ENCODE peak calls at places on chromosomes 16 and 17, in nine cellular contexts. One of them, this sample, is unnamed.

GRCh38 chr17:81101614-81102306 is 63.5 kb upstream of the PVALEF start:
- DNase-seq in nephron progenitor cell: peak
- DNase-seq in neural progenitor cell: peak
- DNase-seq in heart right ventricle: peak
- DNase-seq in body of pancreas: peak
- DNase-seq in H9: peak
- DNase-seq in HFFc6: peak
- DNase-seq in A673: peak
- DNase-seq in mesothelial cell of epicardium: peak
- DNase-seq in this sample: peak

GRCh38 chr17:80006339-80006720 is 29.3 kb downstream of the TBC1D16 start:
- DNase-seq in mesothelial cell of epicardium: no peak
- DNase-seq in heart right ventricle: no peak
- DNase-seq in HFFc6: no peak
- DNase-seq in body of pancreas: no peak
- DNase-seq in H9: no peak
- DNase-seq in nephron progenitor cell: no peak
- DNase-seq in neural progenitor cell: no peak
- DNase-seq in A673: no peak
- DNase-seq in this sample: no peak

GRCh38 chr17:77553459-77554066 is 404.9 kb upstream of the TNRC6C start:
- DNase-seq in A673: no peak
- DNase-seq in nephron progenitor cell: no peak
- DNase-seq in body of pancreas: no peak
- DNase-seq in heart right ventricle: no peak
- DNase-seq in H9: no peak
- DNase-seq in neural progenitor cell: no peak
- DNase-seq in mesothelial cell of epicardium: no peak
- DNase-seq in HFFc6: no peak
- DNase-seq in this sample: no peak

GRCh38 chr17:78805301-78805700 is 23.2 kb upstream of the CYTH1 start:
- DNase-seq in HFFc6: no peak
- DNase-seq in nephron progenitor cell: no peak
- DNase-seq in heart right ventricle: no peak
- DNase-seq in H9: no peak
- DNase-seq in mesothelial cell of epicardium: no peak
- DNase-seq in body of pancreas: no peak
- DNase-seq in A673: peak
- DNase-seq in neural progenitor cell: no peak
- DNase-seq in this sample: no peak

GRCh38 chr17:77287432-77288068 is 146.8 kb downstream of the SEC14L1 start:
- DNase-seq in heart right ventricle: peak
- DNase-seq in neural progenitor cell: peak
- DNase-seq in body of pancreas: peak
- DNase-seq in mesothelial cell of epicardium: no peak
- DNase-seq in HFFc6: peak
- DNase-seq in H9: peak
- DNase-seq in nephron progenitor cell: peak
- DNase-seq in A673: no peak
- DNase-seq in this sample: no peak

GRCh38 chr17:30271102-30271501 is 20.6 kb downstream of the BLMH start:
- DNase-seq in heart right ventricle: no peak
- DNase-seq in mesothelial cell of epicardium: no peak
- DNase-seq in A673: no peak
- DNase-seq in nephron progenitor cell: no peak
- DNase-seq in H9: no peak
- DNase-seq in body of pancreas: no peak
- DNase-seq in HFFc6: no peak
- DNase-seq in neural progenitor cell: no peak
- DNase-seq in this sample: no peak

GRCh38 chr16:50467943-50468748 is 80.0 kb upstream of the NKD1 start:
- DNase-seq in body of pancreas: peak
- DNase-seq in HFFc6: no peak
- DNase-seq in A673: no peak
- DNase-seq in neural progenitor cell: peak
- DNase-seq in nephron progenitor cell: peak
- DNase-seq in mesothelial cell of epicardium: peak
- DNase-seq in H9: peak
- DNase-seq in heart right ventricle: no peak
- DNase-seq in this sample: peak

GRCh38 chr17:29586676-29587469 is 2.6 kb downstream of the GIT1 start:
- DNase-seq in H9: no peak
- DNase-seq in HFFc6: no peak
- DNase-seq in neural progenitor cell: no peak
- DNase-seq in heart right ventricle: no peak
- DNase-seq in A673: no peak
- DNase-seq in mesothelial cell of epicardium: no peak
- DNase-seq in body of pancreas: no peak
- DNase-seq in nephron progenitor cell: peak
- DNase-seq in this sample: no peak

GRCh38 chr17:37117743-37118142 is 169.0 kb downstream of the AATF start:
- DNase-seq in H9: no peak
- DNase-seq in mesothelial cell of epicardium: no peak
- DNase-seq in nephron progenitor cell: no peak
- DNase-seq in body of pancreas: no peak
- DNase-seq in neural progenitor cell: peak
- DNase-seq in A673: peak
- DNase-seq in heart right ventricle: no peak
- DNase-seq in HFFc6: no peak
- DNase-seq in this sample: no peak

GRCh38 chr16:641326-642188 is at the start of gene MCRIP2:
- DNase-seq in nephron progenitor cell: peak
- DNase-seq in neural progenitor cell: peak
- DNase-seq in mesothelial cell of epicardium: no peak
- DNase-seq in HFFc6: peak
- DNase-seq in H9: peak
- DNase-seq in body of pancreas: peak
- DNase-seq in A673: peak
- DNase-seq in heart right ventricle: peak
- DNase-seq in this sample: peak

GRCh38 chr17:27294689-27295630 is 1.0 kb downstream of the WSB1 start:
- DNase-seq in heart right ventricle: no peak
- DNase-seq in nephron progenitor cell: peak
- DNase-seq in body of pancreas: peak
- DNase-seq in HFFc6: peak
- DNase-seq in H9: peak
- DNase-seq in mesothelial cell of epicardium: no peak
- DNase-seq in A673: peak
- DNase-seq in neural progenitor cell: peak
- DNase-seq in this sample: peak

GRCh38 chr16:72291531-72291981 is 119.6 kb upstream of the PMFBP1 start:
- DNase-seq in heart right ventricle: no peak
- DNase-seq in H9: no peak
- DNase-seq in A673: peak
- DNase-seq in nephron progenitor cell: no peak
- DNase-seq in neural progenitor cell: no peak
- DNase-seq in HFFc6: peak
- DNase-seq in mesothelial cell of epicardium: no peak
- DNase-seq in body of pancreas: no peak
- DNase-seq in this sample: no peak

GRCh38 chr17:47087093-47087492 is 102.0 kb downstream of the CDC27 start:
- DNase-seq in A673: no peak
- DNase-seq in heart right ventricle: no peak
- DNase-seq in H9: no peak
- DNase-seq in neural progenitor cell: no peak
- DNase-seq in mesothelial cell of epicardium: no peak
- DNase-seq in nephron progenitor cell: no peak
- DNase-seq in body of pancreas: no peak
- DNase-seq in HFFc6: no peak
- DNase-seq in this sample: no peak

GRCh38 chr17:39014795-39015545 is 47.8 kb upstream of the FBXO47 start:
- DNase-seq in body of pancreas: no peak
- DNase-seq in heart right ventricle: no peak
- DNase-seq in neural progenitor cell: no peak
- DNase-seq in nephron progenitor cell: no peak
- DNase-seq in mesothelial cell of epicardium: no peak
- DNase-seq in A673: no peak
- DNase-seq in H9: no peak
- DNase-seq in HFFc6: no peak
- DNase-seq in this sample: no peak

GRCh38 chr17:50785942-50786570 is 18.7 kb upstream of the ANKRD40CL start:
- DNase-seq in HFFc6: peak
- DNase-seq in mesothelial cell of epicardium: no peak
- DNase-seq in H9: no peak
- DNase-seq in nephron progenitor cell: no peak
- DNase-seq in body of pancreas: peak
- DNase-seq in heart right ventricle: no peak
- DNase-seq in neural progenitor cell: no peak
- DNase-seq in A673: no peak
- DNase-seq in this sample: no peak

GRCh38 chr17:47742319-47743181 is 9.5 kb downstream of the TBX21 start:
- DNase-seq in body of pancreas: no peak
- DNase-seq in heart right ventricle: peak
- DNase-seq in neural progenitor cell: peak
- DNase-seq in mesothelial cell of epicardium: no peak
- DNase-seq in HFFc6: no peak
- DNase-seq in A673: no peak
- DNase-seq in H9: peak
- DNase-seq in nephron progenitor cell: peak
- DNase-seq in this sample: no peak

GRCh38 chr17:35295686-35296085 is 52.8 kb downstream of the SLFN5 start:
- DNase-seq in A673: peak
- DNase-seq in body of pancreas: no peak
- DNase-seq in HFFc6: peak
- DNase-seq in heart right ventricle: no peak
- DNase-seq in mesothelial cell of epicardium: no peak
- DNase-seq in neural progenitor cell: no peak
- DNase-seq in nephron progenitor cell: no peak
- DNase-seq in H9: no peak
- DNase-seq in this sample: no peak

GRCh38 chr16:87437911-87438610 is 45.9 kb downstream of the MAP1LC3B start:
- DNase-seq in body of pancreas: no peak
- DNase-seq in A673: no peak
- DNase-seq in H9: no peak
- DNase-seq in HFFc6: no peak
- DNase-seq in heart right ventricle: no peak
- DNase-seq in nephron progenitor cell: no peak
- DNase-seq in neural progenitor cell: no peak
- DNase-seq in mesothelial cell of epicardium: no peak
- DNase-seq in this sample: no peak

DNA sequence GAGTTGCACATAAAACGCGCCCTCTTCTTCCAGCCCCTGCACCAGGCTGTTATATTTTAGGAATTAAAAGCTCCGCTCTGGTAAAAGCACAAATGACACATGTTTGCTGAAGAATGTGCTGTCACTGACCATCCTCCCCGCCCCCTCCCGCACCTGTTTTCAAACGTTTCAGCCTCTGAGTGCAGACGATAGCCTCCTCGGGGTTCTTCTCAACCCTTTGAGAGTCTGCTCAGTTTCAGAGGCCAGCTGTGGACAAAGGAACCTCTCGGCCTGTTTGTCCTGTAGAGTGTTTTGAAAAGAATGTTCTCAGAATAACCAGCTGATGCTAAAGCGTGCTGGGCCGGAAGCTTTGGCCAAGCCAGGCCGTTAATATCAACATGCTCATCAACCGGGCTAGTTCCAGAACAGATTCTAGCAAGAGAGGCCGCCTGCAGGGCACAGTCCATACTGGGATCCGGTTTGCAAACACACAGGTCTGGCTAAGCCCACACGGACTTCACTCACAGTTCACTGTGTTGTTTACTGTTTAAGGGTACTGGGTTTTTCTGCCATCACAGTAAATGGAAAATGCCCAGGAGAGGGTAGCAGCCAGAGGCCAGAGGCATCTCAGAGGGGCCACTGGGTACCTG is 6.4 kb upstream of the CACNG4 start:
- DNase-seq in heart right ventricle: no peak
- DNase-seq in A673: no peak
- DNase-seq in H9: no peak
- DNase-seq in body of pancreas: no peak
- DNase-seq in HFFc6: no peak
- DNase-seq in nephron progenitor cell: no peak
- DNase-seq in neural progenitor cell: peak
- DNase-seq in mesothelial cell of epicardium: no peak
- DNase-seq in this sample: no peak
- TF ChIP-seq CTCF in heart right ventricle: no peak
- TF ChIP-seq CTCF in A673: no peak
- TF ChIP-seq CTCF in H9: no peak
- TF ChIP-seq CTCF in body of pancreas: no peak
- TF ChIP-seq CTCF in HFFc6: no peak
- TF ChIP-seq CTCF in nephron progenitor cell: no peak
- TF ChIP-seq CTCF in neural progenitor cell: no peak
- TF ChIP-seq CTCF in mesothelial cell of epicardium: no peak
- TF ChIP-seq CTCF in this sample: no peak

GRCh38 chr17:73304971-73305786 is 6.6 kb downstream of the CDC42EP4 start:
- DNase-seq in nephron progenitor cell: peak
- DNase-seq in mesothelial cell of epicardium: no peak
- DNase-seq in A673: peak
- DNase-seq in body of pancreas: peak
- DNase-seq in HFFc6: peak
- DNase-seq in heart right ventricle: peak
- DNase-seq in neural progenitor cell: peak
- DNase-seq in H9: peak
- DNase-seq in this sample: no peak
- TF ChIP-seq CTCF in nephron progenitor cell: no peak
- TF ChIP-seq CTCF in mesothelial cell of epicardium: no peak
- TF ChIP-seq CTCF in A673: peak
- TF ChIP-seq CTCF in body of pancreas: peak
- TF ChIP-seq CTCF in HFFc6: peak
- TF ChIP-seq CTCF in heart right ventricle: peak
- TF ChIP-seq CTCF in neural progenitor cell: peak
- TF ChIP-seq CTCF in H9: peak
- TF ChIP-seq CTCF in this sample: no peak

GRCh38 chr17:73197141-73197540 is 4.3 kb downstream of the COG1 start:
- DNase-seq in nephron progenitor cell: no peak
- DNase-seq in mesothelial cell of epicardium: no peak
- DNase-seq in H9: no peak
- DNase-seq in body of pancreas: no peak
- DNase-seq in HFFc6: no peak
- DNase-seq in heart right ventricle: no peak
- DNase-seq in neural progenitor cell: no peak
- DNase-seq in A673: no peak
- DNase-seq in this sample: no peak
- TF ChIP-seq CTCF in nephron progenitor cell: no peak
- TF ChIP-seq CTCF in mesothelial cell of epicardium: no peak
- TF ChIP-seq CTCF in H9: no peak
- TF ChIP-seq CTCF in body of pancreas: no peak
- TF ChIP-seq CTCF in HFFc6: no peak
- TF ChIP-seq CTCF in heart right ventricle: no peak
- TF ChIP-seq CTCF in neural progenitor cell: no peak
- TF ChIP-seq CTCF in A673: no peak
- TF ChIP-seq CTCF in this sample: no peak

DNA sequence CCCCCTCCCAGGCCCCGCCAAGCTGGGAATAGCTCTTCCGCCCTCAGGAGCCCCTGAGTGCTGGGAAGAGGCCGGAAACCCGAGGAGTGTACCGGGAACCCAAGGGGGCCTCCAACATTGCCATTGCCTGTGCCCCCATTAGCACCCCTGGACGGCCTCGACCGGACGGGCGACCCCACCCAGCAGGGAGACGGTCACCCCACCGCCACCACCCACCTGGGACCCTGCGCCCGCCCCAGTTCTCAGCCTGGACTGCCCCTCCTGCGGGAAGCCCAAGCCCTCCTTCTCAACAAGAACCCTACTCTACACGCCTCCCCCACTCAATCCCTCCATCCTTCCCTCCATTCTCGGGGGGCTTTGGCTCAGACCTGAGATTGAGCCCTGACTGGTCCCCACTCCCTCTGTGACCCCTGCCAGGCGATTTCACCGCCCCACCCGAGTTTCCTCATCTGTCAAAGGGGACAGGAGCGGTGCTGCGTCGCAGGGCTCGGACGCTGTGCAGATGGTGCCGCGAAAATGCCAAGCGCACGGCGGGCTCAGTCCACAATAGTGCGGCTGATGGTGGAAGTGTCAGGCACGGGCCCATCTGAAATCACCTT is 1.8 kb downstream of the CARHSP1 start:
- DNase-seq in mesothelial cell of epicardium: no peak
- DNase-seq in A673: no peak
- DNase-seq in heart right ventricle: no peak
- DNase-seq in nephron progenitor cell: peak
- DNase-seq in neural progenitor cell: peak
- DNase-seq in H9: no peak
- DNase-seq in body of pancreas: peak
- DNase-seq in HFFc6: no peak
- DNase-seq in this sample: no peak
- TF ChIP-seq CTCF in mesothelial cell of epicardium: no peak
- TF ChIP-seq CTCF in A673: no peak
- TF ChIP-seq CTCF in heart right ventricle: no peak
- TF ChIP-seq CTCF in nephron progenitor cell: no peak
- TF ChIP-seq CTCF in neural progenitor cell: no peak
- TF ChIP-seq CTCF in H9: no peak
- TF ChIP-seq CTCF in body of pancreas: no peak
- TF ChIP-seq CTCF in HFFc6: no peak
- TF ChIP-seq CTCF in this sample: no peak

This sample was measured in GM20000.